ENCODE peak calls at places on chromosomes 13 and 19, in six cellular contexts. Z is Caco-2, P is neural progenitor cell, E is mesothelial cell of epicardium, B is left lung, M is progenitor cell of endocrine pancreas. C is an unnamed sample.

GRCh38 chr19:13149628-13150186 is 468 bp downstream of the STX10 start:
- DNase-seq in B (peak; percentile 65), E (no peak), Z (peak; percentile 49), M (peak; percentile 48), P (peak; percentile 72), C (no peak)

GRCh38 chr19:46192990-46193650 is 36.4 kb upstream of the IGFL1 start:
- DNase-seq in E (no peak), Z (peak; percentile 85), P (no peak), M (no peak), B (peak; percentile 52), C (no peak)

GRCh38 chr13:24220086-24220703 is 59.7 kb downstream of the SPATA13 start:
- DNase-seq in M (no peak), Z (peak; percentile 64), B (no peak), P (peak; percentile 89), E (no peak), C (no peak)

GRCh38 chr13:23956106-23956505 is 58.8 kb upstream of the C1QTNF9B start:
- DNase-seq in M (no peak), E (no peak), Z (no peak), P (no peak), B (no peak), C (no peak)

GRCh38 chr13:40585911-40586471 is 80.5 kb downstream of the FOXO1 start:
- DNase-seq in E (no peak), Z (peak; percentile 66), B (no peak), P (no peak), M (no peak), C (no peak)

GRCh38 chr13:108226184-108226583 is 8.0 kb downstream of the ABHD13 start:
- DNase-seq in B (no peak), E (no peak), P (no peak), Z (no peak), M (no peak), C (no peak)

GRCh38 chr19:39170398-39171231 is 26.1 kb upstream of the NCCRP1 start:
- DNase-seq in B (no peak), E (no peak), Z (no peak), P (no peak), M (no peak), C (no peak)

GRCh38 chr13:79457948-79458347 is 23.0 kb upstream of the NDFIP2 start:
- DNase-seq in B (no peak), P (no peak), Z (no peak), M (no peak), E (no peak), C (no peak)

GRCh38 chr19:54418930-54419800 is 3.9 kb downstream of the TTYH1 start:
- DNase-seq in M (no peak), Z (no peak), B (no peak), E (no peak), P (no peak), C (no peak)

GRCh38 chr13:61339054-61339621 is 76.5 kb downstream of the PCDH20 start:
- DNase-seq in Z (no peak), M (no peak), P (no peak), E (no peak), B (no peak), C (no peak)

GRCh38 chr19:13764101-13764807 is at the start of gene MRI1:
- DNase-seq in P (peak; percentile 65), Z (peak; percentile 79), M (peak; percentile 39), B (peak; percentile 76), E (no peak), C (peak; percentile 89)

GRCh38 chr13:67353891-67354459 is 123.8 kb upstream of the PCDH9 start:
- DNase-seq in P (no peak), E (no peak), Z (no peak), M (no peak), B (no peak), C (no peak)

GRCh38 chr19:52941941-52942370 is 18.7 kb upstream of the ZNF888 start:
- DNase-seq in M (no peak), P (peak; percentile 68), B (peak; percentile 40), E (no peak), Z (peak; percentile 43), C (no peak)

GRCh38 chr13:106700007-106700950 is 132.3 kb upstream of the ARGLU1 start:
- DNase-seq in P (no peak), E (no peak), B (no peak), Z (no peak), M (no peak), C (no peak)

GRCh38 chr13:91347996-91348905 is 764 bp downstream of the MIR17HG start:
- DNase-seq in M (peak; percentile 37), P (peak; percentile 63), Z (peak; percentile 49), E (peak; percentile 41), B (peak; percentile 61), C (peak; percentile 53)

GRCh38 chr13:22357132-22357531 is 686.3 kb downstream of the FGF9 start:
- DNase-seq in P (no peak), B (no peak), E (no peak), Z (no peak), M (no peak), C (no peak)

GRCh38 chr19:44582581-44583265 is 30.6 kb upstream of the IGSF23 start:
- DNase-seq in P (peak; percentile 53), M (no peak), Z (no peak), B (no peak), E (no peak), C (no peak)

GRCh38 chr19:44588753-44589112 is 24.6 kb upstream of the IGSF23 start:
- DNase-seq in B (no peak), E (no peak), Z (peak; percentile 50), M (no peak), P (no peak), C (no peak)

GRCh38 chr19:44587863-44588752 is 25.3 kb upstream of the IGSF23 start:
- DNase-seq in E (no peak), M (no peak), P (no peak), Z (no peak), B (no peak), C (no peak)

GRCh38 chr19:44581288-44581687 is 32.1 kb upstream of the IGSF23 start:
- DNase-seq in P (no peak), M (no peak), E (no peak), B (no peak), Z (no peak), C (no peak)

DNA sequence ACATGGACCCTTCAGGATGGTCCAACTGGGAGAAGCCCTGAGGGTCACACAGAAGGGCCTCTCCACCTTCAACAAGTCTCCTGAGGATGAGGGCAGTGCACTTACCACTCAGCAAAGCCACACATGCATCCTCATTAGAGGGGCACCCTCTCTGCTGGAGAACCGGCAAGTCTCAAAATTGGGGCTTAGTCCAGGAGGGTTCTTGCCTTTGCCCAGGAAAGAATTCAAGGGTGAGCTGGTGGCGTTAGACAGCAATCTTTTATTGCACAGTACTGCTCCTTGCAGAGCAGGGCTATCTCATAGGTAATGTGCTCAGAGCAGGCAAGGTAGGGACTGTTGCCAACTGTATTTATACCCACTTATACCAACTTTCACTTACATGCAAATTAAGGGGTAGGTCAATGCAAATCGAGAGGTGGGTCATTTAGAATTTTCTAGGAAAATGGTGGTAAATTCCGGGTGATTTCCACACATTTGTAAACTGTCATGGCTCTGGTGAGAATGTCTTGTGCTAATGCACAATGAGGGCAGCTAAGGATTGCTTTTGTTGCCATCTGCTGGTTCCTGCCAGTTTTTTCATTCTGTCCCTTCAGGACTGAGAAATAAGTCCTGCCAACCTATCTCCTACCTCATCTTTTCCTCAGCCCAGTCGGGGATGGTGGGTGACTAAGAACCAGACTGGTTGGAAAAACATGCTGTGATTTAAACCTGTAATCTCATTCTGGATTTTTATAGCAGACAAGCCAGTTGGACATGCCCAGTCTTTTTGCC is 27.8 kb upstream of the IGSF23 start:
- DNase-seq in P (no peak), B (no peak), E (no peak), M (no peak), Z (no peak), C (no peak)
- TF ChIP-seq CTCF in P (no peak), B (no peak), E (no peak), M (no peak), Z (no peak), C (no peak)

GRCh38 chr19:572891-573825 is 762 bp downstream of the BSG start:
- DNase-seq in E (peak; percentile 23), Z (no peak), B (peak; percentile 67), M (no peak), P (peak; percentile 78), C (peak; percentile 12)
- TF ChIP-seq CTCF in E (no peak), Z (no peak), B (no peak), M (no peak), P (no peak), C (no peak)

GRCh38 chr19:10861118-10861651 is 10.2 kb upstream of the CARM1 start:
- DNase-seq in M (no peak), E (no peak), P (peak; percentile 45), B (no peak), Z (no peak), C (no peak)
- TF ChIP-seq CTCF in M (peak; percentile 49), E (peak; percentile 63), P (peak; percentile 53), B (no peak), Z (no peak), C (no peak)

DNA sequence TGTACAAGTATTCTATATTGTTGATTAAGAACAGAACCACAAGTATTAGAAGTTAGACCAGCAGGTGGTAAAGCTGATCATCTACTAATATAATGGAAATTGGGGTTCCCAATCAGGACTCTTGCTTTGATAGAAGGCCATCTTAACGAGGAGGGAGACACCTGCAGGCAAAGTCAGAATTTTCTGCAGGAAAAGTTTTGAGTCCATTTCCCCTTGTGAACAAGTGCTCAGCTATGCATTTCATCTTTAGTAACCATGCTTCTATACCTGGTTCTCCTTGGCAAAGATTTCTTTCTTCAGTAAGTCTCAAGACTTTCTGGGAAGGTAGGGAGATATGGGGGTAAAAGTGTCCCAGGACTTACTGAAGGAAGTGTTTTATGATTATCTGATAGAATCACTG is 36.1 kb upstream of the USPL1 start:
- DNase-seq in B (no peak), Z (no peak), E (no peak), P (peak; percentile 49), M (no peak), C (no peak)
- TF ChIP-seq CTCF in B (no peak), Z (peak; percentile 50), E (no peak), P (peak; percentile 56), M (peak; percentile 43), C (no peak)

GRCh38 chr19:42942187-42942789 is 5.3 kb upstream of the PSG7 start:
- DNase-seq in E (no peak), B (no peak), M (no peak), Z (no peak), P (no peak), C (no peak)
- TF ChIP-seq CTCF in E (no peak), B (no peak), M (no peak), Z (peak; percentile 54), P (no peak), C (no peak)

GRCh38 chr13:32023096-32023495 is 8.5 kb upstream of the FRY start:
- DNase-seq in Z (no peak), P (no peak), B (no peak), E (no peak), M (no peak), C (no peak)
- TF ChIP-seq CTCF in Z (no peak), P (no peak), B (no peak), E (no peak), M (no peak), C (no peak)

GRCh38 chr19:50516456-50516855 is 2.7 kb upstream of the ASPDH start:
- DNase-seq in Z (no peak), E (no peak), B (peak; percentile 16), M (no peak), P (no peak), C (no peak)

GRCh38 chr19:50516859-50517703 is 3.4 kb upstream of the ASPDH start:
- DNase-seq in B (no peak), P (no peak), E (no peak), Z (no peak), M (no peak), C (no peak)

GRCh38 chr19:50519006-50519575 is 5.4 kb upstream of the ASPDH start:
- DNase-seq in M (no peak), P (no peak), Z (no peak), E (no peak), B (peak; percentile 26), C (no peak)

GRCh38 chr19:50517704-50518075 is 4.0 kb upstream of the ASPDH start:
- DNase-seq in Z (no peak), M (no peak), P (no peak), E (no peak), B (no peak), C (no peak)

GRCh38 chr19:50518091-50519005 is 4.6 kb upstream of the ASPDH start:
- DNase-seq in E (no peak), B (no peak), Z (no peak), M (no peak), P (no peak), C (no peak)
- TF ChIP-seq CTCF in E (peak; percentile 42), B (no peak), Z (peak; percentile 37), M (no peak), P (peak; percentile 36), C (no peak)

C was measured in dorsolateral prefrontal cortex.